ENCODE peak calls at places on chromosomes 7 and 10, in six cellular contexts. Z, A, V, M, R and N are unnamed samples.

GRCh38 chr7:68440870-68441269 is 1157.4 kb upstream of the AUTS2 start:
- DNase-seq in Z (no peak), A (no peak), V (peak), M (no peak), R (no peak), N (peak)

GRCh38 chr7:26590709-26591108 is 273.7 kb downstream of the SKAP2 start:
- DNase-seq in Z (no peak), A (no peak), V (no peak), M (no peak), R (no peak), N (no peak)

GRCh38 chr10:123183724-123184123 is 29.5 kb downstream of the BUB3 start:
- DNase-seq in Z (no peak), A (no peak), V (no peak), M (no peak), R (no peak), N (no peak)

GRCh38 chr7:111560773-111561658 is 1.3 kb downstream of the IMMP2L start:
- DNase-seq in Z (peak), A (peak), V (peak), M (no peak), R (no peak), N (peak)

GRCh38 chr10:97490592-97490991 is 7.6 kb downstream of the MMS19 start:
- DNase-seq in Z (no peak), A (no peak), V (no peak), M (no peak), R (no peak), N (no peak)

GRCh38 chr10:119313645-119314044 is 106.3 kb downstream of the GRK5 start:
- DNase-seq in Z (no peak), A (no peak), V (peak), M (peak), R (no peak), N (no peak)

GRCh38 chr7:51075681-51076580 is 240.7 kb downstream of the COBL start:
- DNase-seq in Z (no peak), A (no peak), V (no peak), M (no peak), R (no peak), N (no peak)

GRCh38 chr10:44051091-44051490 is 333.8 kb downstream of the CXCL12 start:
- DNase-seq in Z (no peak), A (no peak), V (no peak), M (no peak), R (no peak), N (no peak)

GRCh38 chr7:91894781-91895480 is 14.4 kb upstream of the MTERF1 start:
- DNase-seq in Z (peak), A (no peak), V (peak), M (no peak), R (no peak), N (no peak)

GRCh38 chr10:19824397-19825342 is 8.4 kb downstream of the PLXDC2 start:
- DNase-seq in Z (no peak), A (no peak), V (no peak), M (no peak), R (no peak), N (peak)

GRCh38 chr7:57343901-57344622 is 105.9 kb upstream of the ZNF716 start:
- DNase-seq in Z (no peak), A (no peak), V (no peak), M (no peak), R (no peak), N (no peak)

GRCh38 chr7:88219781-88220747 is at the start of gene SRI:
- DNase-seq in Z (peak), A (no peak), V (peak), M (peak), R (peak), N (peak)

GRCh38 chr10:27240212-27240890 is at the start of gene ACBD5:
- DNase-seq in Z (peak), A (peak), V (peak), M (peak), R (no peak), N (peak)

GRCh38 chr7:157276731-157277562 is 59.9 kb upstream of the DNAJB6 start:
- DNase-seq in Z (peak), A (no peak), V (no peak), M (no peak), R (no peak), N (peak)

GRCh38 chr10:3142146-3142875 is 30.3 kb downstream of the PITRM1 start:
- DNase-seq in Z (no peak), A (no peak), V (no peak), M (no peak), R (no peak), N (peak)

GRCh38 chr7:115721293-115721920 is 309.2 kb downstream of the TFEC start:
- DNase-seq in Z (no peak), A (no peak), V (no peak), M (no peak), R (no peak), N (no peak)

GRCh38 chr7:132347129-132347528 is 229.1 kb downstream of the PLXNA4 start:
- DNase-seq in Z (no peak), A (no peak), V (no peak), M (no peak), R (no peak), N (no peak)

GRCh38 chr7:132345030-132345429 is 231.2 kb downstream of the PLXNA4 start:
- DNase-seq in Z (no peak), A (no peak), V (no peak), M (no peak), R (no peak), N (no peak)

GRCh38 chr7:132345730-132346129 is 230.5 kb downstream of the PLXNA4 start:
- DNase-seq in Z (no peak), A (no peak), V (no peak), M (no peak), R (no peak), N (no peak)

GRCh38 chr7:132347858-132348257 is 228.4 kb downstream of the PLXNA4 start:
- DNase-seq in Z (no peak), A (no peak), V (no peak), M (no peak), R (no peak), N (no peak)

DNA sequence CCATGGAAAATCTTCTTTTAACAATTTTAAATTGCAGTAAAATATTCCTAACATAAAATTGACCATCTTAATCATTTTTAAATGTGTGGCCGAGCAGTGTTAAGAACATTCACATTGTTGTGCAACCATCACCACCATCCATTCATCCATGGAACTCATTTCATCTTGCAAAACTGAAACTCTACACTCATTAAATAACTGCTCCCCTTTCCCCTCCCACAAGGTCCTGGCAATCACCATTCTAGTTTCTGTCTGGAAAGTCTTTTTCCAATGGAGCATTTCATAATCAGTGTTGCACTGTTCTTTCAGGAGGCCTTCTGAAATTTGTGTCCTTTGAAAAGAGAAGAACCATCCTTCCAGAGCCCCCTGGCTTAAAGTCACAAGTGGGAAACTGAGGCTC is 233.1 kb downstream of the PLXNA4 start:
- DNase-seq in Z (no peak), A (no peak), V (no peak), M (no peak), R (no peak), N (no peak)
- TF ChIP-seq USF2 in Z (no peak), A (no peak), V (no peak), M (no peak), R (no peak), N (no peak)

DNA sequence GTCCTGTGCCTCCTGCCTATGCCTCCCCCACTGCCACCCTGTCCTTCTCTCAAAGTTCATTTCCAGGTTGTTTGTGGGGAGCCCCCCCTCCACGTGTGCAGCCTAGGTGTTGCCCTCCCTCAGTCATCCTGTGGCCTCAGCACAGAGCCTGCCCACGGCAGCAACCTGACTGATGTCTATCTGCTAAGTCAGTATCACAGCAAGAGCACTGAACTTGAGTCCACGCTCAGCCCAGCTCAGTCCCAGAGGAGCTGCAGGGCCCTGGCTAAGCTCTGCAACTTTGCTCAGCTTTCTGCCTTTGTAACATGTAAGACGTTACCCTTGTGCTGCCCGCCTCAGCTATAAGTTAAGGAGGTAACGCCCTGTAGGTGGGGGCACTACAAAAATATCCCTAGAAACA is 28.7 kb downstream of the FAM53B start:
- DNase-seq in Z (no peak), A (no peak), V (no peak), M (no peak), R (no peak), N (no peak)
- H2AFZ ChIP-seq in Z (no peak), A (no peak), V (no peak), M (no peak), R (no peak), N (no peak)

GRCh38 chr7:54749200-54749599 is 9.8 kb downstream of the SEC61G start:
- DNase-seq in Z (no peak), A (no peak), V (no peak), M (no peak), R (no peak), N (no peak)
- H3K9ac ChIP-seq in Z (no peak), A (no peak), V (no peak), M (no peak), R (no peak), N (no peak)

GRCh38 chr10:132521041-132521465 is 16.5 kb upstream of the INPP5A start:
- DNase-seq in Z (no peak), A (no peak), V (no peak), M (no peak), R (no peak), N (peak)
- TF ChIP-seq USF2 in Z (no peak), A (no peak), V (no peak), M (no peak), R (no peak), N (no peak)

DNA sequence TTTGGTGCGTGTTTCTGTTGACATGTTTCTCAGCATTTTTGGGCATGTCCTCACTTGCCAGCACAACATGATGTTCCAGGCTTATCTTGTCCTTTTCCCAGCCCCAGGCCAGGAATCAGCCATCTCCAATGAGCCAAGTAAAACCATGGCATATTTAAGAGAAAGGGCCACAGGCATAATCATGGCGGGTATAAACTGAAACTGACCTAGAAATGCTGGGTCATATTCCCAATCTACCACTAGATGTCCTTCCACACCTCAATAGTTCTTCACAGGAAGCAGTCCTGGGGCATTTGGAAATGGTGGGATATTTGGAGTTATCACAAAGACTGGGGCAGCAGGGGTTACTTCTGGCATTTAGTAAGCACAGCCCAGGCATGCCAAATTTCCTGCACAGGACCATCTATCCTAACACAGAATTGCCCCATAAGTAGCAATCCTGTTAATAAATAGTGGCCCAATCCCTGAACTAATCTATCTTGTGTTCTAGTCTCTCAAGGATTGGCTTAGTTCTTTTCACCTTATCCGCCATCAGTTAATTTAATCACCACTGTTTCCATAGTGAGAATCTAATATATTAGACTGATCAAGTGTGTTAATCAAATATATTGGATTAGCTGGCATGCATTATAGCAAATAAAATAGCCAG is 101.6 kb downstream of the NPSR1 start:
- DNase-seq in Z (peak), A (peak), V (peak), M (no peak), R (no peak), N (peak)
- H2AFZ ChIP-seq in Z (peak), A (peak), V (peak), M (no peak), R (peak), N (peak)

GRCh38 chr7:117322741-117323584 is at the start of gene WNT2:
- DNase-seq in Z (peak), A (no peak), V (no peak), M (no peak), R (no peak), N (peak)
- H3K9ac ChIP-seq in Z (peak), A (no peak), V (no peak), M (no peak), R (no peak), N (no peak)

GRCh38 chr10:33377658-33378025 is 43.2 kb upstream of the NRP1 start:
- DNase-seq in Z (peak), A (no peak), V (no peak), M (no peak), R (no peak), N (no peak)
- TF ChIP-seq USF2 in Z (no peak), A (no peak), V (no peak), M (no peak), R (no peak), N (no peak)

GRCh38 chr10:24149640-24150039 is 59.3 kb upstream of the KIAA1217 start:
- DNase-seq in Z (no peak), A (no peak), V (no peak), M (no peak), R (no peak), N (no peak)

GRCh38 chr10:24156686-24157085 is 52.3 kb upstream of the KIAA1217 start:
- DNase-seq in Z (no peak), A (no peak), V (no peak), M (no peak), R (no peak), N (no peak)

GRCh38 chr10:24153016-24153415 is 55.9 kb upstream of the KIAA1217 start:
- DNase-seq in Z (no peak), A (no peak), V (no peak), M (no peak), R (no peak), N (no peak)

GRCh38 chr10:24150853-24151252 is 58.1 kb upstream of the KIAA1217 start:
- DNase-seq in Z (no peak), A (no peak), V (no peak), M (no peak), R (no peak), N (no peak)

GRCh38 chr10:24153537-24153936 is 55.4 kb upstream of the KIAA1217 start:
- DNase-seq in Z (no peak), A (no peak), V (no peak), M (no peak), R (no peak), N (peak)
- H2AFZ ChIP-seq in Z (no peak), A (no peak), V (no peak), M (no peak), R (no peak), N (no peak)

GRCh38 chr10:59991117-59991516 is 84.8 kb upstream of the CCDC6 start:
- DNase-seq in Z (no peak), A (no peak), V (no peak), M (no peak), R (no peak), N (no peak)
- H3K9ac ChIP-seq in Z (no peak), A (no peak), V (no peak), M (no peak), R (no peak), N (no peak)